ENCODE peak calls at places on chromosome 22, in six cellular contexts. One of them, this sample, is unnamed. For H3K4me1, the result is how much of the 10 kb centered on the place peaks cover.

GRCh38 chr22:19844423-19845368 is 10.0 kb downstream of the GNB1L start:
- DNase-seq in H1: peak
- DNase-seq in IMR-90: peak
- DNase-seq in mesenchymal stem cell: peak
- DNase-seq in neuronal stem cell: no peak
- DNase-seq in trophoblast cell: peak
- DNase-seq in this sample: no peak

GRCh38 chr22:49243335-49243734 is 584.3 kb downstream of the BRD1 start:
- DNase-seq in trophoblast cell: no peak
- DNase-seq in IMR-90: no peak
- DNase-seq in H1: peak
- DNase-seq in mesenchymal stem cell: no peak
- DNase-seq in neuronal stem cell: no peak
- DNase-seq in this sample: peak

GRCh38 chr22:36770116-36770945 is 5.6 kb downstream of the IFT27 start:
- DNase-seq in H1: no peak
- DNase-seq in neuronal stem cell: peak
- DNase-seq in IMR-90: no peak
- DNase-seq in trophoblast cell: no peak
- DNase-seq in mesenchymal stem cell: no peak
- DNase-seq in this sample: peak

GRCh38 chr22:24482586-24482985 is 12.5 kb upstream of the UPB1 start:
- DNase-seq in neuronal stem cell: no peak
- DNase-seq in IMR-90: peak
- DNase-seq in mesenchymal stem cell: peak
- DNase-seq in trophoblast cell: peak
- DNase-seq in H1: no peak
- DNase-seq in this sample: no peak

GRCh38 chr22:36701941-36702640 is 1.5 kb downstream of the CACNG2 start:
- DNase-seq in trophoblast cell: no peak
- DNase-seq in H1: no peak
- DNase-seq in IMR-90: no peak
- DNase-seq in neuronal stem cell: no peak
- DNase-seq in mesenchymal stem cell: no peak
- DNase-seq in this sample: no peak

GRCh38 chr22:19505735-19506126 is 18.5 kb downstream of the CLDN5 start:
- DNase-seq in H1: no peak
- DNase-seq in IMR-90: no peak
- DNase-seq in neuronal stem cell: no peak
- DNase-seq in mesenchymal stem cell: no peak
- DNase-seq in trophoblast cell: no peak
- DNase-seq in this sample: no peak

GRCh38 chr22:20186183-20186870 is 35.5 kb upstream of the CCDC188 start:
- DNase-seq in neuronal stem cell: no peak
- DNase-seq in H1: peak
- DNase-seq in IMR-90: no peak
- DNase-seq in mesenchymal stem cell: no peak
- DNase-seq in trophoblast cell: no peak
- DNase-seq in this sample: peak

GRCh38 chr22:47884775-47885174 is 1122.3 kb downstream of the TBC1D22A start:
- DNase-seq in mesenchymal stem cell: no peak
- DNase-seq in H1: no peak
- DNase-seq in IMR-90: no peak
- DNase-seq in neuronal stem cell: no peak
- DNase-seq in trophoblast cell: no peak
- DNase-seq in this sample: no peak

GRCh38 chr22:37259540-37260029 is 15.5 kb upstream of the RAC2 start:
- DNase-seq in trophoblast cell: peak
- DNase-seq in mesenchymal stem cell: peak
- DNase-seq in H1: peak
- DNase-seq in IMR-90: peak
- DNase-seq in neuronal stem cell: no peak
- DNase-seq in this sample: peak

GRCh38 chr22:39959640-39960447 is at the start of gene TMA7B:
- DNase-seq in neuronal stem cell: no peak
- DNase-seq in IMR-90: peak
- DNase-seq in H1: no peak
- DNase-seq in trophoblast cell: peak
- DNase-seq in mesenchymal stem cell: peak
- DNase-seq in this sample: peak

GRCh38 chr22:36291831-36292740 is 39.2 kb downstream of the APOL1 start:
- DNase-seq in trophoblast cell: no peak
- DNase-seq in mesenchymal stem cell: no peak
- DNase-seq in IMR-90: no peak
- DNase-seq in H1: no peak
- DNase-seq in neuronal stem cell: no peak
- DNase-seq in this sample: no peak

GRCh38 chr22:41782751-41783150 is 17.7 kb upstream of the CCDC134 start:
- DNase-seq in trophoblast cell: no peak
- DNase-seq in H1: no peak
- DNase-seq in mesenchymal stem cell: no peak
- DNase-seq in neuronal stem cell: no peak
- DNase-seq in IMR-90: no peak
- DNase-seq in this sample: no peak

GRCh38 chr22:48106215-48106614 is 1343.8 kb downstream of the TBC1D22A start:
- DNase-seq in H1: no peak
- DNase-seq in IMR-90: no peak
- DNase-seq in neuronal stem cell: no peak
- DNase-seq in mesenchymal stem cell: no peak
- DNase-seq in trophoblast cell: no peak
- DNase-seq in this sample: no peak

GRCh38 chr22:18104566-18104965 is 6.0 kb upstream of the TUBA8 start:
- DNase-seq in IMR-90: peak
- DNase-seq in H1: no peak
- DNase-seq in mesenchymal stem cell: peak
- DNase-seq in trophoblast cell: no peak
- DNase-seq in neuronal stem cell: no peak
- DNase-seq in this sample: no peak

GRCh38 chr22:43042101-43042780 is 27.3 kb upstream of the PACSIN2 start:
- DNase-seq in trophoblast cell: no peak
- DNase-seq in neuronal stem cell: no peak
- DNase-seq in H1: no peak
- DNase-seq in mesenchymal stem cell: no peak
- DNase-seq in IMR-90: peak
- DNase-seq in this sample: no peak

GRCh38 chr22:36211237-36211881 is 9.8 kb upstream of the APOL4 start:
- DNase-seq in neuronal stem cell: no peak
- DNase-seq in H1: no peak
- DNase-seq in IMR-90: peak
- DNase-seq in mesenchymal stem cell: peak
- DNase-seq in trophoblast cell: no peak
- DNase-seq in this sample: no peak

GRCh38 chr22:37630839-37631435 is 8.5 kb upstream of the SH3BP1 start:
- DNase-seq in neuronal stem cell: no peak
- DNase-seq in mesenchymal stem cell: no peak
- DNase-seq in IMR-90: no peak
- DNase-seq in H1: no peak
- DNase-seq in trophoblast cell: no peak
- DNase-seq in this sample: no peak

GRCh38 chr22:26526165-26526564 is 13.9 kb upstream of the TFIP11 start:
- DNase-seq in H1: no peak
- DNase-seq in mesenchymal stem cell: no peak
- DNase-seq in neuronal stem cell: no peak
- DNase-seq in trophoblast cell: no peak
- DNase-seq in IMR-90: no peak
- DNase-seq in this sample: no peak

GRCh38 chr22:35418088-35418487 is 18.1 kb downstream of the MCM5 start:
- DNase-seq in neuronal stem cell: no peak
- DNase-seq in IMR-90: peak
- DNase-seq in H1: no peak
- DNase-seq in mesenchymal stem cell: no peak
- DNase-seq in trophoblast cell: no peak
- DNase-seq in this sample: no peak

GRCh38 chr22:44440224-44441160 is 57.5 kb downstream of the RTL6 start:
- DNase-seq in IMR-90: no peak
- DNase-seq in trophoblast cell: peak
- DNase-seq in neuronal stem cell: no peak
- DNase-seq in H1: no peak
- DNase-seq in mesenchymal stem cell: no peak
- DNase-seq in this sample: no peak
- H4K91ac ChIP-seq in IMR-90: no peak
- H4K91ac ChIP-seq in trophoblast cell: peak
- H4K91ac ChIP-seq in neuronal stem cell: no peak
- H4K91ac ChIP-seq in H1: no peak
- H4K91ac ChIP-seq in mesenchymal stem cell: no peak
- H4K91ac ChIP-seq in this sample: no peak

DNA sequence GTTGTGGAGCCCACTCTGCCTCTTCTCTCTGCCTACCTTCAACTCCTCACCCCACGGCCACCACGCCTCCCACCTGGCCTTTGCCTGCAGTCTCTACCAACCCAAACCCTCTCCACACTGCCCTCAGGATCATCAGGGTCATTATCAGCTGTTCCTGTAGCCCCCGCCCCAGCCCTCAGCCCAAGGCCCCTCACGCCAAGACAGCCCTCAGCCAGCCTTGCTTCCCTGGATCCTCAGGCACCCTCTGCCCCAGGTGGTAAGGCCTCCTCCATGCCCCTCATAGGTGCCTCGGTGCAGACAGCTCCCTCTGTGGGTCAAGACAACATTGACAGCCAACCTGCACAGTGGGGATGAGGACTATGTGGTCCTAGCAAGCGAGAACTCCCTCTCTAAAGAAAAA is 1.7 kb downstream of the SBF1 start:
- DNase-seq in mesenchymal stem cell: no peak
- DNase-seq in H1: no peak
- DNase-seq in trophoblast cell: peak
- DNase-seq in IMR-90: no peak
- DNase-seq in neuronal stem cell: no peak
- DNase-seq in this sample: no peak
- H3K4me1 ChIP-seq in mesenchymal stem cell: half or more
- H3K4me1 ChIP-seq in H1: under half
- H3K4me1 ChIP-seq in trophoblast cell: under half
- H3K4me1 ChIP-seq in IMR-90: under half
- H3K4me1 ChIP-seq in neuronal stem cell: under half
- H3K4me1 ChIP-seq in this sample: under half

DNA sequence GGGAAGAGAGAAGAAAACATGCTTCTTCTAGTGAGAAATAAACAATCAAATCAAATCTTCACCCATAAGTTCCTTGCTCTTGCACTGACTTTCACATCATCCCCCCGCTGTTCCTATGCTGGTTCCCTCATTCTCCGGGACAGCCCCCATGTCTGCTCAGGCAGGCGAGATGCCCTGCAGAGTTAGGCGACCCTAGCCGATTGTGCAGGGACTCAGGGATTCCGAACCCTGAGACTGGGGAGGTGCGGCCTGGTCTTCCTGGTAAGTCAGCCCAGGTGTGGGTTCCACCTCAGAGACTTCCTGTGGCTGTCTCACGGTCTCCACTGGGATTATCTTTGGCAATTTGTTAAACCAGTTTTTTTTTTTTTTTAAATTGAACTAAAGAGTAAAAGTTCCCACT is 6.6 kb downstream of the TTC38 start:
- DNase-seq in trophoblast cell: no peak
- DNase-seq in IMR-90: no peak
- DNase-seq in mesenchymal stem cell: no peak
- DNase-seq in H1: no peak
- DNase-seq in neuronal stem cell: no peak
- DNase-seq in this sample: no peak
- H4K91ac ChIP-seq in trophoblast cell: no peak
- H4K91ac ChIP-seq in IMR-90: no peak
- H4K91ac ChIP-seq in mesenchymal stem cell: no peak
- H4K91ac ChIP-seq in H1: no peak
- H4K91ac ChIP-seq in neuronal stem cell: no peak
- H4K91ac ChIP-seq in this sample: no peak

GRCh38 chr22:50487290-50488005 is 789 bp downstream of the MIOX start:
- DNase-seq in trophoblast cell: no peak
- DNase-seq in H1: no peak
- DNase-seq in IMR-90: no peak
- DNase-seq in mesenchymal stem cell: no peak
- DNase-seq in neuronal stem cell: no peak
- DNase-seq in this sample: no peak
- H3K4me1 ChIP-seq in trophoblast cell: under half
- H3K4me1 ChIP-seq in H1: under half
- H3K4me1 ChIP-seq in IMR-90: under half
- H3K4me1 ChIP-seq in mesenchymal stem cell: under half
- H3K4me1 ChIP-seq in neuronal stem cell: under half
- H3K4me1 ChIP-seq in this sample: under half

DNA sequence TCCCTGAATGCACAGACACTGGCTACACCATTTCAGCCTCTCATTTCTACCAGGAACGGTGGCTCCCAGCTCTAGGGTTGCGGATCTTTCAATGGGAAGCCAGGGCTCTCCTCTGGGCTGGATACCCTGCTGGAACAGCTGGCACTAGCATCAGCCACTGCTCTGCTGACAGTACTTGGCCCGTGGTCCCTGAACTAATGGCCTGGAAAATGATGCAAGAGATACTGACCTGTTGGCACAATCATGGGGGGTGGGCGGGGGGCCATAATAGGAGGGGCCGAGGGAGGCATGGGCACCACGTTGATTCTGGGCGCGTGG is 10.7 kb upstream of the TBC1D10A start:
- DNase-seq in neuronal stem cell: no peak
- DNase-seq in mesenchymal stem cell: no peak
- DNase-seq in H1: no peak
- DNase-seq in trophoblast cell: no peak
- DNase-seq in IMR-90: no peak
- DNase-seq in this sample: no peak
- H4K91ac ChIP-seq in neuronal stem cell: no peak
- H4K91ac ChIP-seq in mesenchymal stem cell: no peak
- H4K91ac ChIP-seq in H1: no peak
- H4K91ac ChIP-seq in trophoblast cell: no peak
- H4K91ac ChIP-seq in IMR-90: no peak
- H4K91ac ChIP-seq in this sample: no peak

DNA sequence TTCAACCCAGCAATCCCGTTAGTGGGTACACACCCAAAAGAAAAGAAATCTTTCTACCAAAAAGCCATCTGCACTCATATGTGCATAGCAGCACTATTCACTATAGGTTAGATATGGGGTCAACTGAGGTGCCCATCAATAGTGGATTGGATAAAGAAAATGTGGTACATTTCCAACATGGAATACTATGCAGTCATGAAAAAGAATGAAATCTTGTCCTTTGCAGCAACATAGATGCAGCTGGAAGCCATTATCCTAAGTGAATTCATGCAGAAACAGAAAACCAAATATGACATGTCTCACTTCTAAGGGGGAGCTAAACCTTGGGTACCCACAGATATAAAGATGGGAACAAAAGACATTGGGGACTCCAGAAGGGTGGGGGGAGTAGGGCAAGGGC is 1.9 kb upstream of the ARHGAP8 start:
- DNase-seq in mesenchymal stem cell: no peak
- DNase-seq in neuronal stem cell: no peak
- DNase-seq in H1: no peak
- DNase-seq in IMR-90: no peak
- DNase-seq in trophoblast cell: no peak
- DNase-seq in this sample: no peak
- H3K4me1 ChIP-seq in mesenchymal stem cell: under half
- H3K4me1 ChIP-seq in neuronal stem cell: under half
- H3K4me1 ChIP-seq in H1: under half
- H3K4me1 ChIP-seq in IMR-90: under half
- H3K4me1 ChIP-seq in trophoblast cell: under half
- H3K4me1 ChIP-seq in this sample: under half